ENCODE peak calls at places on chromosomes 5 and 9, in six cellular contexts. K is tibial artery; F is cardiac muscle cell; D is effector memory CD4-positive, alpha-beta T cell; B is CD4-positive, CD25-positive, alpha-beta regulatory T cell; X is adrenal gland. S is an unnamed sample.

GRCh38 chr5:163712011-163712410 is 206.6 kb downstream of the MAT2B start:
- DNase-seq in K (no peak), F (no peak), D (no peak), B (no peak), X (no peak), S (no peak)

GRCh38 chr5:17289681-17290619 is 72.5 kb downstream of the BASP1 start:
- DNase-seq in K (no peak), F (peak; percentile 76), D (no peak), B (no peak), X (no peak), S (no peak)

GRCh38 chr5:154646841-154647759 is 108.1 kb upstream of the LARP1 start:
- DNase-seq in K (no peak), F (peak; percentile 40), D (no peak), B (no peak), X (no peak), S (peak; percentile 89)

GRCh38 chr9:109101810-109102209 is 17.9 kb downstream of the TMEM245 start:
- DNase-seq in K (no peak), F (peak; percentile 81), D (no peak), B (peak; percentile 52), X (no peak), S (no peak)

GRCh38 chr9:113564804-113565237 is 101.3 kb downstream of the RGS3 start:
- DNase-seq in K (peak; percentile 94), F (peak; percentile 81), D (no peak), B (no peak), X (no peak), S (peak; percentile 88)

GRCh38 chr9:806285-807156 is 35.0 kb upstream of the DMRT1 start:
- DNase-seq in K (no peak), F (peak; percentile 65), D (no peak), B (peak; percentile 24), X (no peak), S (no peak)

GRCh38 chr5:58582004-58582403 is 871 bp upstream of the RAB3C start:
- DNase-seq in K (no peak), F (peak; percentile 0), D (no peak), B (no peak), X (no peak), S (peak; percentile 78)

GRCh38 chr5:132006331-132007120 is 4.9 kb downstream of the ACSL6 start:
- DNase-seq in K (no peak), F (no peak), D (no peak), B (no peak), X (no peak), S (no peak)

GRCh38 chr9:124286292-124286931 is 28.7 kb downstream of the NEK6 start:
- DNase-seq in K (no peak), F (peak; percentile 80), D (no peak), B (no peak), X (no peak), S (no peak)

GRCh38 chr5:15695171-15695676 is 195.2 kb downstream of the FBXL7 start:
- DNase-seq in K (no peak), F (peak; percentile 37), D (no peak), B (no peak), X (no peak), S (peak; percentile 60)

GRCh38 chr5:163649522-163649921 is 144.1 kb downstream of the MAT2B start:
- DNase-seq in K (no peak), F (peak; percentile 60), D (no peak), B (no peak), X (no peak), S (no peak)

GRCh38 chr5:125129151-125129806 is 382.8 kb upstream of the ZNF608 start:
- DNase-seq in K (no peak), F (no peak), D (no peak), B (no peak), X (no peak), S (no peak)

GRCh38 chr5:44332360-44332971 is 56.8 kb downstream of the FGF10 start:
- DNase-seq in K (no peak), F (peak; percentile 67), D (no peak), B (no peak), X (no peak), S (peak; percentile 43)

GRCh38 chr5:171648279-171648774 is 137.3 kb upstream of the SMIM23 start:
- DNase-seq in K (no peak), F (no peak), D (no peak), B (no peak), X (no peak), S (no peak)

GRCh38 chr5:26034813-26035212 is 1003.6 kb downstream of the CDH9 start:
- DNase-seq in K (no peak), F (no peak), D (no peak), B (no peak), X (no peak), S (no peak)

GRCh38 chr5:108735790-108736189 is 11.9 kb upstream of the FER start:
- DNase-seq in K (no peak), F (no peak), D (no peak), B (no peak), X (no peak), S (no peak)

GRCh38 chr9:27726244-27727141 is 153.2 kb upstream of the C9orf72 start:
- DNase-seq in K (no peak), F (peak; percentile 88), D (peak; percentile 1), B (peak; percentile 32), X (peak; percentile 63), S (peak; percentile 90)

GRCh38 chr9:83572524-83572923 is 34.3 kb upstream of the FRMD3 start:
- DNase-seq in K (no peak), F (peak; percentile 93), D (no peak), B (no peak), X (no peak), S (no peak)

GRCh38 chr9:3916420-3916819 is 383.4 kb downstream of the GLIS3 start:
- DNase-seq in K (no peak), F (no peak), D (no peak), B (no peak), X (no peak), S (no peak)

GRCh38 chr5:136613243-136613642 is 247.9 kb upstream of the TRPC7 start:
- DNase-seq in K (no peak), F (no peak), D (no peak), B (no peak), X (no peak), S (no peak)

GRCh38 chr5:168308976-168309598 is 17.6 kb downstream of the WWC1 start:
- DNase-seq in K (no peak), F (no peak), D (no peak), B (no peak), X (no peak), S (no peak)

GRCh38 chr9:108474356-108474755 is 381.4 kb downstream of the ACTL7B start:
- DNase-seq in K (no peak), F (peak; percentile 34), D (no peak), B (no peak), X (no peak), S (no peak)

GRCh38 chr9:16103613-16104012 is 550.8 kb downstream of the CCDC171 start:
- DNase-seq in K (peak; percentile 80), F (peak; percentile 63), D (no peak), B (no peak), X (peak; percentile 26), S (no peak)

GRCh38 chr5:139698461-139699146 is 50.5 kb downstream of the CXXC5 start:
- DNase-seq in K (peak; percentile 94), F (peak; percentile 80), D (no peak), B (no peak), X (peak; percentile 84), S (peak; percentile 97)

GRCh38 chr5:35656721-35657120 is 39.1 kb downstream of the SPEF2 start:
- DNase-seq in K (no peak), F (peak; percentile 3), D (no peak), B (no peak), X (no peak), S (no peak)

GRCh38 chr5:7425830-7426229 is 29.9 kb downstream of the ADCY2 start:
- DNase-seq in K (no peak), F (no peak), D (no peak), B (no peak), X (no peak), S (no peak)

GRCh38 chr5:34452170-34452828 is 203.8 kb upstream of the RAI14 start:
- DNase-seq in K (no peak), F (peak; percentile 21), D (no peak), B (no peak), X (no peak), S (peak; percentile 48)

GRCh38 chr9:35718726-35719511 is 13.1 kb downstream of the TLN1 start:
- DNase-seq in K (peak; percentile 55), F (no peak), D (no peak), B (no peak), X (no peak), S (no peak)

GRCh38 chr9:111030492-111030891 is 7.8 kb downstream of the LPAR1 start:
- DNase-seq in K (no peak), F (no peak), D (no peak), B (no peak), X (no peak), S (no peak)
- H3K4me1 ChIP-seq in K (peaks cover 6% of the 10 kb centered on the region), F (peaks cover 12% of the 10 kb centered on the region), D (no peaks in the 10 kb centered on the region), B (no peaks in the 10 kb centered on the region), X (no peaks in the 10 kb centered on the region), S (no peaks in the 10 kb centered on the region)

GRCh38 chr5:55438931-55439477 is 95.8 kb downstream of the PLPP1 start:
- DNase-seq in K (peak; percentile 80), F (peak; percentile 76), D (no peak), B (no peak), X (no peak), S (no peak)

GRCh38 chr5:55437452-55437851 is 97.3 kb downstream of the PLPP1 start:
- DNase-seq in K (no peak), F (no peak), D (no peak), B (no peak), X (no peak), S (no peak)

GRCh38 chr5:55441107-55441771 is 93.5 kb downstream of the PLPP1 start:
- DNase-seq in K (no peak), F (no peak), D (no peak), B (no peak), X (no peak), S (no peak)

GRCh38 chr5:55440188-55440646 is 94.5 kb downstream of the PLPP1 start:
- DNase-seq in K (no peak), F (peak; percentile 64), D (no peak), B (no peak), X (no peak), S (no peak)

DNA sequence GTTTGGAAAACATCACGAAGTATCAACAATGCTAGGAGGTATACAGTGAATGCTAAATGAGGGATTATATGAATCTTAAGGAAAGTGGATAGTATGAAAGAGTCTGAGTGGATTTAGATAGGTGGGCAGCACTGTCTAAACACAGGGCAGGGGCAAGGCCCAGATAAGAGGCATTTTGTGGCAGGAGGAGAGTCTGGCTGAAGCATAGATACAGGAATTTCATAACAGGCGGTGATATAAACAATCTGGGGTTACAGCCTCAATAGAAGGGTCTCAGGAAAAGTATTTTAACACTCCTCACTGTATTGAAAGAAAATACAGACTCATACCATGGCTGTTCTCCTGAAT is 96.9 kb downstream of the PLPP1 start:
- DNase-seq in K (no peak), F (no peak), D (no peak), B (no peak), X (no peak), S (no peak)
- H3K4me1 ChIP-seq in K (peaks cover 48% of the 10 kb centered on the region), F (peaks cover 41% of the 10 kb centered on the region), D (peaks cover 8% of the 10 kb centered on the region), B (peaks cover 3% of the 10 kb centered on the region), X (peaks cover 18% of the 10 kb centered on the region), S (no peaks in the 10 kb centered on the region)

GRCh38 chr5:143131983-143132382 is 271.5 kb downstream of the NR3C1 start:
- DNase-seq in K (no peak), F (no peak), D (no peak), B (no peak), X (no peak), S (no peak)
- H3K4me1 ChIP-seq in K (peaks cover 7% of the 10 kb centered on the region), F (peaks cover 36% of the 10 kb centered on the region), D (no peaks in the 10 kb centered on the region), B (no peaks in the 10 kb centered on the region), X (peaks cover 15% of the 10 kb centered on the region), S (peaks cover 7% of the 10 kb centered on the region)

GRCh38 chr5:80291776-80292175 is 28.0 kb upstream of the SPZ1 start:
- DNase-seq in K (no peak), F (no peak), D (no peak), B (no peak), X (no peak), S (no peak)
- H3K4me1 ChIP-seq in K (no peaks in the 10 kb centered on the region), F (no peaks in the 10 kb centered on the region), D (no peaks in the 10 kb centered on the region), B (no peaks in the 10 kb centered on the region), X (no peaks in the 10 kb centered on the region), S (no peaks in the 10 kb centered on the region)

GRCh38 chr9:94911986-94912635 is 185.6 kb downstream of the AOPEP start:
- DNase-seq in K (no peak), F (peak; percentile 21), D (no peak), B (no peak), X (peak; percentile 10), S (peak; percentile 43)
- H3K4me1 ChIP-seq in K (peaks cover 29% of the 10 kb centered on the region), F (peaks cover 65% of the 10 kb centered on the region), D (no peaks in the 10 kb centered on the region), B (no peaks in the 10 kb centered on the region), X (peaks cover 5% of the 10 kb centered on the region), S (peaks cover 22% of the 10 kb centered on the region)